ENCODE peak calls at places on chromosomes 16 and 17, in four cellular contexts. Y is WTC11; T is RPMI8226; Z is activated CD8-positive, alpha-beta memory T cell treated with anti-CD3 and anti-CD28 coated beads for 4 hours. C is an unnamed sample.

GRCh38 chr16:11355862-11356261 is 10.6 kb downstream of the RMI2 start:
- DNase-seq in Y (no peak), T (no peak), Z (no peak), C (no peak)

GRCh38 chr17:21034350-21035235 is 8.2 kb downstream of the USP22 start:
- DNase-seq in Y (no peak), T (peak; percentile 56), Z (peak; percentile 13), C (no peak)

GRCh38 chr16:72246423-72246822 is 74.5 kb upstream of the PMFBP1 start:
- DNase-seq in Y (no peak), T (no peak), Z (no peak), C (no peak)

GRCh38 chr17:41687828-41688640 is 651 bp upstream of the EIF1 start:
- DNase-seq in Y (no peak), T (peak; percentile 80), Z (peak; percentile 39), C (no peak)

GRCh38 chr16:88909431-88910210 is 43.2 kb upstream of the PABPN1L start:
- DNase-seq in Y (no peak), T (no peak), Z (no peak), C (no peak)

GRCh38 chr17:50613007-50613406 is 21.7 kb upstream of the ABCC3 start:
- DNase-seq in Y (no peak), T (no peak), Z (no peak), C (no peak)

GRCh38 chr17:7477392-7478275 is 1.8 kb downstream of the ZBTB4 start:
- DNase-seq in Y (no peak), T (no peak), Z (no peak), C (no peak)

GRCh38 chr17:43556292-43556691 is 10.2 kb upstream of the ETV4 start:
- DNase-seq in Y (no peak), T (peak; percentile 37), Z (no peak), C (no peak)

GRCh38 chr17:41178843-41179616 is 1.0 kb upstream of the KRTAP4-2 start:
- DNase-seq in Y (no peak), T (no peak), Z (no peak), C (no peak)

GRCh38 chr17:58039975-58040374 is 32.9 kb upstream of the SRSF1 start:
- DNase-seq in Y (no peak), T (no peak), Z (no peak), C (no peak)

GRCh38 chr16:15682105-15682570 is 32.1 kb downstream of the NDE1 start:
- DNase-seq in Y (peak; percentile 58), T (peak; percentile 38), Z (no peak), C (peak; percentile 6)

GRCh38 chr17:73288534-73289302 is 23.1 kb downstream of the CDC42EP4 start:
- DNase-seq in Y (no peak), T (no peak), Z (no peak), C (no peak)